ENCODE peak calls at places on chromosomes 2 and 18, in eight cellular contexts. I is iPS DF 6.9, V is esophagus muscularis mucosa, M is testis, D is RWPE2, L is ascending aorta, H is neuronal stem cell, W is thoracic aorta. E is an unnamed sample. For H3K4me1, the result is how much of the 10 kb centered on the place peaks cover.

GRCh38 chr2:110674620-110675555 is 3.0 kb downstream of the BUB1 start:
- DNase-seq in H (no peak), I (no peak), M (peak), V (no peak), W (no peak), L (no peak), D (no peak), E (peak)

GRCh38 chr2:203804766-203805484 is 62.6 kb upstream of the CTLA4 start:
- DNase-seq in D (no peak), H (no peak), M (no peak), L (no peak), I (no peak), V (no peak), W (no peak), E (no peak)

GRCh38 chr18:2139676-2140075 is 431.6 kb downstream of the METTL4 start:
- DNase-seq in V (no peak), M (no peak), L (no peak), H (no peak), W (no peak), I (no peak), D (no peak), E (no peak)

GRCh38 chr2:69298862-69299261 is 88.2 kb downstream of the GFPT1 start:
- DNase-seq in H (no peak), I (no peak), M (no peak), D (no peak), L (no peak), W (no peak), V (no peak), E (no peak)

GRCh38 chr18:2932247-2933181 is 80.4 kb downstream of the LPIN2 start:
- DNase-seq in I (peak), D (no peak), W (no peak), V (peak), L (no peak), M (peak), H (peak), E (peak)

GRCh38 chr2:2075866-2076265 is 255.2 kb downstream of the MYT1L start:
- DNase-seq in H (no peak), W (no peak), M (no peak), I (no peak), D (no peak), L (no peak), V (no peak), E (no peak)

GRCh38 chr2:189149981-189150380 is 29.6 kb downstream of the COL5A2 start:
- DNase-seq in L (no peak), M (no peak), V (no peak), W (no peak), H (no peak), I (no peak), D (no peak), E (no peak)

GRCh38 chr2:1055014-1055595 is 104.5 kb downstream of the SNTG2 start:
- DNase-seq in V (no peak), L (no peak), M (no peak), H (no peak), I (no peak), D (no peak), W (no peak), E (no peak)

GRCh38 chr18:50126466-50126865 is 68.5 kb downstream of the MYO5B start:
- DNase-seq in I (no peak), L (no peak), M (no peak), W (no peak), V (no peak), D (no peak), H (no peak), E (no peak)

GRCh38 chr2:149473538-149473937 is 114.0 kb downstream of the MMADHC start:
- DNase-seq in V (no peak), D (no peak), L (no peak), W (no peak), H (no peak), M (no peak), I (no peak), E (no peak)

GRCh38 chr2:96913398-96914202 is 43.7 kb upstream of the SEMA4C start:
- DNase-seq in L (no peak), H (no peak), M (no peak), D (no peak), I (no peak), V (no peak), W (no peak), E (peak)

GRCh38 chr2:216601632-216602409 is 31.4 kb upstream of the IGFBP2 start:
- DNase-seq in M (no peak), I (no peak), H (no peak), W (no peak), V (no peak), D (no peak), L (no peak), E (no peak)

GRCh38 chr2:158184556-158185343 is 83.1 kb downstream of the UPP2 start:
- DNase-seq in M (no peak), V (no peak), H (no peak), L (no peak), D (no peak), I (no peak), W (no peak), E (no peak)

GRCh38 chr2:55618025-55618648 is 715 bp upstream of the PPP4R3B start:
- DNase-seq in M (no peak), I (no peak), V (no peak), W (no peak), D (no peak), H (peak), L (no peak), E (no peak)

GRCh38 chr2:240200230-240201051 is 60.0 kb upstream of the OTOS start:
- DNase-seq in H (no peak), W (no peak), V (no peak), L (no peak), I (no peak), D (no peak), M (peak), E (no peak)

GRCh38 chr18:3463052-3463451 is 13.1 kb downstream of the TGIF1 start:
- DNase-seq in V (no peak), H (no peak), I (no peak), L (no peak), W (no peak), M (no peak), D (no peak), E (no peak)

GRCh38 chr2:157898591-157898996 is 22.5 kb upstream of the ACVR1 start:
- DNase-seq in M (peak), I (no peak), L (no peak), D (no peak), H (no peak), W (no peak), V (no peak), E (no peak)

GRCh38 chr2:145739679-145740078 is 1219.8 kb upstream of the ZEB2 start:
- DNase-seq in V (no peak), M (no peak), D (no peak), I (no peak), W (no peak), L (no peak), H (no peak), E (no peak)

GRCh38 chr2:189676471-189676870 is 2.0 kb downstream of the ANKAR start:
- DNase-seq in L (no peak), D (no peak), H (no peak), W (no peak), M (no peak), I (no peak), V (no peak), E (no peak)

GRCh38 chr2:25417715-25418369 is 76.1 kb upstream of the DNMT3A start:
- DNase-seq in V (no peak), D (no peak), H (no peak), I (no peak), L (no peak), W (no peak), M (peak), E (no peak)

GRCh38 chr2:55357907-55358306 is 61.7 kb downstream of the CCDC88A start:
- DNase-seq in M (no peak), V (no peak), H (no peak), W (no peak), L (no peak), I (no peak), D (no peak), E (no peak)

GRCh38 chr2:104856086-104856972 is 2.4 kb downstream of the POU3F3 start:
- DNase-seq in L (no peak), D (no peak), M (peak), H (no peak), W (no peak), V (peak), I (no peak), E (no peak)

GRCh38 chr2:9627310-9627709 is 3.5 kb downstream of the YWHAQ start:
- DNase-seq in W (no peak), H (no peak), V (no peak), L (no peak), M (no peak), D (no peak), I (no peak), E (no peak)

GRCh38 chr18:74476154-74476553 is 19.0 kb upstream of the DIPK1C start:
- DNase-seq in D (no peak), W (no peak), I (no peak), V (no peak), H (no peak), L (no peak), M (peak), E (no peak)

GRCh38 chr2:157497603-157498314 is 53.9 kb upstream of the CYTIP start:
- DNase-seq in V (no peak), H (peak), D (no peak), I (no peak), L (no peak), W (no peak), M (no peak), E (no peak)

GRCh38 chr18:77114564-77115391 is 17.8 kb downstream of the MBP start:
- DNase-seq in W (peak), H (no peak), M (peak), D (peak), V (no peak), L (peak), I (no peak), E (no peak)

GRCh38 chr2:146278881-146279280 is 1565.9 kb upstream of the ACVR2A start:
- DNase-seq in I (no peak), M (no peak), D (no peak), H (no peak), L (no peak), W (no peak), V (no peak), E (no peak)

GRCh38 chr2:202091476-202091875 is 18.4 kb downstream of the KIAA2012 start:
- DNase-seq in D (no peak), W (no peak), I (no peak), H (no peak), L (no peak), V (no peak), M (no peak), E (no peak)

GRCh38 chr2:223537100-223537499 is 65.1 kb downstream of the SCG2 start:
- DNase-seq in I (no peak), H (no peak), M (no peak), V (no peak), W (no peak), D (no peak), L (no peak), E (no peak)

GRCh38 chr2:223532712-223533111 is 69.4 kb downstream of the SCG2 start:
- DNase-seq in H (no peak), D (no peak), W (no peak), M (no peak), I (no peak), V (no peak), L (no peak), E (no peak)

GRCh38 chr2:223538920-223539440 is 63.2 kb downstream of the SCG2 start:
- DNase-seq in H (peak), V (no peak), D (no peak), W (no peak), M (peak), I (no peak), L (no peak), E (no peak)

GRCh38 chr2:223536546-223536945 is 65.6 kb downstream of the SCG2 start:
- DNase-seq in V (no peak), M (no peak), L (no peak), W (no peak), H (no peak), I (no peak), D (no peak), E (no peak)

GRCh38 chr2:223537669-223538601 is 64.2 kb downstream of the SCG2 start:
- DNase-seq in W (no peak), I (no peak), M (no peak), L (no peak), H (no peak), D (no peak), V (no peak), E (no peak)
- H3K27ac ChIP-seq in W (no peak), I (no peak), M (no peak), L (no peak), H (peak), D (no peak), V (no peak), E (no peak)

GRCh38 chr18:48852792-48853191 is 98.0 kb downstream of the SMAD7 start:
- DNase-seq in D (no peak), L (no peak), I (no peak), W (no peak), H (no peak), V (no peak), M (no peak), E (peak)

GRCh38 chr18:48851563-48851962 is 99.2 kb downstream of the SMAD7 start:
- DNase-seq in W (no peak), D (no peak), I (no peak), H (no peak), V (no peak), L (no peak), M (peak), E (no peak)

GRCh38 chr18:48848641-48849143 is 102.1 kb downstream of the SMAD7 start:
- DNase-seq in V (no peak), H (no peak), D (peak), W (no peak), M (no peak), I (no peak), L (no peak), E (no peak)

GRCh38 chr18:48852292-48852691 is 98.5 kb downstream of the SMAD7 start:
- DNase-seq in D (no peak), I (no peak), V (no peak), W (no peak), M (no peak), L (no peak), H (no peak), E (no peak)

GRCh38 chr18:48850891-48851302 is 99.9 kb downstream of the SMAD7 start:
- DNase-seq in D (no peak), I (no peak), M (peak), L (no peak), H (no peak), W (no peak), V (no peak), E (no peak)
- H3K4me3 ChIP-seq in D (no peak), I (no peak), M (no peak), L (peak), H (no peak), W (peak), V (no peak), E (no peak)

GRCh38 chr2:225630824-225631533 is 231.5 kb downstream of the NYAP2 start:
- DNase-seq in I (no peak), M (no peak), D (no peak), V (no peak), W (no peak), L (no peak), H (no peak), E (no peak)
- H3K4me1 ChIP-seq in I (under half), M (under half), D (under half), V (under half), W (under half), L (under half), H (under half), E (under half)

DNA sequence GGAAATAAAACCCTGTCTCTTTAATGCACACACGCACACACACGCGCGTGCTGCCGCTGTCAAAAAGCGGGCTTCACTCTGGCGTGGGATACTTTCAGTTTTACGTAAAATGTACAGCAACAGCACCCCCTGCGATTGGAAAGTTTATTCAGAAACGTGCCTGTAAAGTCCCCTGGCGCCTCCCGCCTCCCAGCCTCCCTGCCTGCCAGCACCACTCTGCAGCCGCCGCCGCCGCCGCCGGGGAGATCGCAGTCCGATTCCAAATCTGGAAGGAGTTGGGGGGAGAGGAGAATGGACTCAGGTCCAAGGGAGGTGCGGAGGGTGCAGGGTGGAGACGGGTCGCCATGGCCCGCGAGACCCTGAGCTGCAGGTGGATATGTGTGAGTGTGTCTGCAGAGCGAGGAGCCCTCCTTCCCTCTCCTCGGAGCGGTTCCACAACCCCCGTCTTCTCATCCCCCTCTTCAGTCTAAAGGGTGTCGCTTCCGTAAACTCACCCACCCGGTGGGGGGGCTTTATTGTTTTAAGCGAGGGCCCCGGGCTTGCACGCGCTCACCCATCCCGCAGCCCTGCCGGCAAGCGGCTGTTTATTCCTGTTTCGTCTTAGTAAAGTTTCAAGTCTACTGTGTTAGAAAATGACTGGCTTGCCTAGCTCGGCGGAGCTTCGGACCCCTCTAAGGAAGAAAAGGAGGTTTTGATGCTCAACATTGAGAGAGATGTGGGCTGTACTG is 1.8 kb upstream of the BCL11A start:
- DNase-seq in W (no peak), L (no peak), M (peak), I (no peak), V (no peak), D (peak), H (no peak), E (peak)
- H3K27ac ChIP-seq in W (no peak), L (no peak), M (no peak), I (no peak), V (peak), D (no peak), H (no peak), E (no peak)

DNA sequence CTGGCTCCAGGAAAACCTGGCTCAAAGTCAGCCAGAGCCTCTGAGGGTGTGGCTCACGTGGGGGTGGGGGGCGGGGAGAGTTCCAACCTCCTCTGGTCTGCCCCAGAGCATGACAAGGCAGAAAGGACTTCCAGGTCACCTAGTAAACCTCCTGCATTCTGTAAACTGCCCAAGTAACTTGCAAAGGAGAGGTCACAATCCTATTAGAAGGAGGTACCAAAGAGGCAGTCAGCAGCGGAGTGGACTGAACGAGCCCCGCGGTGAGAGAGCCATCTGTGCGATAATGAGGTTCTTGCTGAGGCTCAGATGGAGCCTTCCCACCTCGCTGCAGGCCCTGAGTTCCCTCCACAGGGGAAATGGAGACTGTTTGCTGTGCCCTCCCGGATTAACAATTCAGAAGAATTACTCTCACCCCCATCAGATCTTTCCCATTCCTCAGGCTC is 58.9 kb upstream of the GATA6 start:
- DNase-seq in V (no peak), D (no peak), I (no peak), H (no peak), M (no peak), W (no peak), L (no peak), E (no peak)
- H3K4me3 ChIP-seq in V (no peak), D (no peak), I (no peak), H (no peak), M (no peak), W (no peak), L (no peak), E (no peak)

GRCh38 chr2:197297262-197297661 is 13.3 kb downstream of the ANKRD44 start:
- DNase-seq in L (no peak), M (no peak), W (no peak), I (no peak), V (no peak), D (no peak), H (no peak), E (no peak)
- H3K4me1 ChIP-seq in L (under half), M (under half), W (under half), I (under half), V (under half), D (under half), H (under half), E (half or more)

GRCh38 chr2:120244656-120245519 is 7.8 kb upstream of the RALB start:
- DNase-seq in V (no peak), H (no peak), D (no peak), M (no peak), I (no peak), W (no peak), L (no peak), E (no peak)

GRCh38 chr2:120243875-120244553 is 8.6 kb upstream of the RALB start:
- DNase-seq in L (no peak), H (no peak), D (no peak), I (no peak), V (no peak), M (no peak), W (no peak), E (no peak)

GRCh38 chr2:120240901-120241429 is 11.7 kb upstream of the RALB start:
- DNase-seq in V (no peak), W (no peak), M (no peak), I (no peak), L (no peak), H (no peak), D (no peak), E (no peak)

GRCh38 chr2:120241709-120242108 is 10.9 kb upstream of the RALB start:
- DNase-seq in L (no peak), D (no peak), H (no peak), V (no peak), W (no peak), M (no peak), I (no peak), E (no peak)

GRCh38 chr2:120243211-120243610 is 9.4 kb upstream of the RALB start:
- DNase-seq in M (no peak), D (no peak), V (no peak), W (no peak), I (no peak), L (no peak), H (no peak), E (no peak)
- H3K27ac ChIP-seq in M (no peak), D (peak), V (no peak), W (no peak), I (no peak), L (no peak), H (no peak), E (no peak)

GRCh38 chr2:85135066-85135914 is 2.1 kb downstream of the TCF7L1 start:
- DNase-seq in H (peak), M (no peak), W (no peak), I (peak), L (no peak), V (no peak), D (no peak), E (no peak)
- H3K4me3 ChIP-seq in H (peak), M (no peak), W (peak), I (peak), L (peak), V (peak), D (peak), E (no peak)

GRCh38 chr2:43458002-43458628 is 137.7 kb downstream of the THADA start:
- DNase-seq in I (no peak), D (no peak), W (no peak), H (no peak), V (no peak), M (no peak), L (no peak), E (no peak)
- H3K4me1 ChIP-seq in I (under half), D (half or more), W (half or more), H (under half), V (half or more), M (under half), L (under half), E (under half)